ENCODE peak calls at places on chromosome 5, in five cellular contexts. P is endothelial cell of umbilical vein, O is adrenal gland, H is ureter, N is H7. E is an unnamed sample.
A peak's percentile ranks its signal among the peaks of the same experiment; 100 is the strongest.

GRCh38 chr5:79924936-79925893 is 65.8 kb downstream of the MTX3 start:
- DNase-seq in P (no peak), O (peak; percentile 54), H (no peak), N (peak; percentile 33), E (peak; percentile 23)

GRCh38 chr5:37771731-37772130 is 68.1 kb downstream of the GDNF start:
- DNase-seq in P (no peak), O (no peak), H (no peak), N (no peak), E (peak; percentile 18)

GRCh38 chr5:177434437-177434836 is 8.0 kb downstream of the GRK6 start:
- DNase-seq in P (no peak), O (no peak), H (no peak), N (no peak), E (no peak)

GRCh38 chr5:89106479-89106878 is 223.5 kb upstream of the MEF2C start:
- DNase-seq in P (no peak), O (no peak), H (no peak), N (no peak), E (no peak)

GRCh38 chr5:108216890-108217289 is 165.0 kb downstream of the FBXL17 start:
- DNase-seq in P (no peak), O (peak; percentile 30), H (no peak), N (no peak), E (peak; percentile 70)

GRCh38 chr5:137096149-137097103 is 402.7 kb downstream of the SPOCK1 start:
- DNase-seq in P (no peak), O (no peak), H (no peak), N (no peak), E (no peak)

GRCh38 chr5:102856374-102856748 is 101.3 kb downstream of the PAM start:
- DNase-seq in P (peak; percentile 36), O (no peak), H (no peak), N (no peak), E (no peak)

GRCh38 chr5:74516217-74516636 is 124.3 kb downstream of the ENC1 start:
- DNase-seq in P (no peak), O (no peak), H (no peak), N (peak; percentile 28), E (peak; percentile 80)

GRCh38 chr5:4630031-4630430 is 510.1 kb upstream of the ADAMTS16 start:
- DNase-seq in P (no peak), O (no peak), H (no peak), N (no peak), E (no peak)

GRCh38 chr5:168706655-168707069 is 127.5 kb upstream of the PANK3 start:
- DNase-seq in P (peak; percentile 9), O (peak; percentile 30), H (no peak), N (peak; percentile 78), E (peak; percentile 53)

GRCh38 chr5:90533794-90534193 is 4.4 kb upstream of the LYSMD3 start:
- DNase-seq in P (no peak), O (no peak), H (no peak), N (no peak), E (no peak)

GRCh38 chr5:181159286-181160143 is 12.1 kb downstream of the OR2V2 start:
- DNase-seq in P (peak; percentile 53), O (peak; percentile 83), H (peak; percentile 91), N (peak; percentile 92), E (peak; percentile 96)

GRCh38 chr5:149937610-149938009 is 7.0 kb downstream of the PDE6A start:
- DNase-seq in P (peak; percentile 59), O (peak; percentile 20), H (no peak), N (no peak), E (no peak)

GRCh38 chr5:131263648-131264452 is at the start of gene CDC42SE2:
- DNase-seq in P (peak; percentile 87), O (peak; percentile 84), H (peak; percentile 81), N (peak; percentile 97), E (peak; percentile 93)

GRCh38 chr5:60463179-60463868 is 236.6 kb downstream of the DEPDC1B start:
- DNase-seq in P (no peak), O (no peak), H (no peak), N (no peak), E (no peak)

GRCh38 chr5:172002310-172002709 is 4.1 kb downstream of the FBXW11 start:
- DNase-seq in P (peak; percentile 24), O (no peak), H (no peak), N (no peak), E (no peak)

GRCh38 chr5:3605298-3606010 is 9.8 kb downstream of the IRX1 start:
- DNase-seq in P (no peak), O (no peak), H (no peak), N (peak; percentile 71), E (peak; percentile 11)

GRCh38 chr5:150804388-150804787 is 25.8 kb downstream of the SMIM3 start:
- DNase-seq in P (no peak), O (no peak), H (no peak), N (no peak), E (no peak)

GRCh38 chr5:137567226-137567625 is 68.1 kb upstream of the SPOCK1 start:
- DNase-seq in P (no peak), O (no peak), H (no peak), N (no peak), E (no peak)

GRCh38 chr5:14144586-14145355 is 1.6 kb downstream of the TRIO start:
- DNase-seq in P (peak; percentile 73), O (peak; percentile 70), H (peak; percentile 55), N (peak; percentile 81), E (peak; percentile 49)

GRCh38 chr5:150303660-150304411 is 1.1 kb upstream of the ARSI start:
- DNase-seq in P (no peak), O (no peak), H (no peak), N (peak; percentile 54), E (peak; percentile 19)

GRCh38 chr5:88394531-88395185 is 126.0 kb upstream of the TMEM161B start:
- DNase-seq in P (no peak), O (no peak), H (no peak), N (no peak), E (no peak)

GRCh38 chr5:73963021-73963420 is 337.0 kb downstream of the ARHGEF28 start:
- DNase-seq in P (no peak), O (no peak), H (no peak), N (no peak), E (no peak)

GRCh38 chr5:65588694-65589093 is 25.6 kb downstream of the PPWD1 start:
- DNase-seq in P (no peak), O (no peak), H (no peak), N (no peak), E (no peak)

GRCh38 chr5:79562351-79563246 is 48.7 kb upstream of the HOMER1 start:
- DNase-seq in P (no peak), O (no peak), H (no peak), N (no peak), E (no peak)

GRCh38 chr5:159422371-159422770 is 92.1 kb upstream of the IL12B start:
- DNase-seq in P (no peak), O (peak; percentile 13), H (no peak), N (no peak), E (no peak)

GRCh38 chr5:170745481-170746061 is 38.0 kb upstream of the GABRP start:
- DNase-seq in P (peak; percentile 46), O (no peak), H (peak; percentile 41), N (peak; percentile 85), E (peak; percentile 98)

GRCh38 chr5:144583493-144584154 is 413.0 kb downstream of the KCTD16 start:
- DNase-seq in P (no peak), O (no peak), H (no peak), N (no peak), E (peak; percentile 47)

GRCh38 chr5:69131304-69131703 is 35.6 kb upstream of the CCNB1 start:
- DNase-seq in P (no peak), O (no peak), H (no peak), N (no peak), E (no peak)

GRCh38 chr5:60997721-60998120 is 52.7 kb downstream of the NDUFAF2 start:
- DNase-seq in P (no peak), O (peak; percentile 29), H (no peak), N (no peak), E (no peak)

GRCh38 chr5:168802337-168802736 is 223.2 kb upstream of the PANK3 start:
- DNase-seq in P (no peak), O (no peak), H (no peak), N (no peak), E (no peak)

GRCh38 chr5:177300236-177300880 is 3.2 kb downstream of the RAB24 start:
- DNase-seq in P (peak; percentile 93), O (peak; percentile 63), H (no peak), N (peak; percentile 77), E (peak; percentile 57)